ENCODE peak calls at places on chromosomes 6 and 20, in four cellular contexts. Z is heart left ventricle, J is tibial nerve, T is stomach. R is an unnamed sample.

GRCh38 chr20:47181056-47181862 is 175.2 kb downstream of the ZMYND8 start:
- DNase-seq in Z (no peak), J (no peak), T (peak), R (peak)

GRCh38 chr20:62281161-62281933 is 21.4 kb upstream of the ADRM1 start:
- DNase-seq in Z (no peak), J (no peak), T (no peak), R (no peak)

GRCh38 chr6:157774153-157775135 is 48.6 kb upstream of the SNX9 start:
- DNase-seq in Z (no peak), J (no peak), T (no peak), R (peak)

GRCh38 chr6:34836008-34836407 is 44.1 kb downstream of the BLTP3A start:
- DNase-seq in Z (no peak), J (no peak), T (no peak), R (no peak)

GRCh38 chr20:61991476-61991875 is 74.2 kb downstream of the TAF4 start:
- DNase-seq in Z (no peak), J (no peak), T (no peak), R (peak)

GRCh38 chr6:137823826-137824501 is 43.1 kb upstream of the TNFAIP3 start:
- DNase-seq in Z (peak), J (no peak), T (peak), R (peak)

GRCh38 chr6:157281570-157281969 is 41.7 kb downstream of the TMEM242 start:
- DNase-seq in Z (no peak), J (no peak), T (peak), R (peak)

GRCh38 chr20:20549699-20550098 is 162.7 kb downstream of the RALGAPA2 start:
- DNase-seq in Z (no peak), J (no peak), T (no peak), R (no peak)

GRCh38 chr6:56033451-56033850 is 158.1 kb upstream of the BMP5 start:
- DNase-seq in Z (no peak), J (no peak), T (no peak), R (no peak)

GRCh38 chr6:63066053-63066704 is 145.1 kb upstream of the FKBP1C start:
- DNase-seq in Z (no peak), J (no peak), T (no peak), R (no peak)

GRCh38 chr20:62019881-62020492 is 45.7 kb downstream of the TAF4 start:
- DNase-seq in Z (peak), J (no peak), T (no peak), R (no peak)

GRCh38 chr6:118103381-118104105 is 196.5 kb downstream of the SLC35F1 start:
- DNase-seq in Z (no peak), J (no peak), T (no peak), R (no peak)

GRCh38 chr6:148538251-148539190 is 195.9 kb downstream of the SASH1 start:
- DNase-seq in Z (no peak), J (no peak), T (no peak), R (no peak)

GRCh38 chr6:6724319-6725119 is 136.0 kb downstream of the LY86 start:
- DNase-seq in Z (peak), J (peak), T (peak), R (peak)

GRCh38 chr6:157667211-157668033 is 155.6 kb upstream of the SNX9 start:
- DNase-seq in Z (peak), J (no peak), T (peak), R (peak)

GRCh38 chr20:43983904-43984361 is 69.3 kb downstream of the TOX2 start:
- DNase-seq in Z (no peak), J (no peak), T (no peak), R (no peak)

GRCh38 chr20:12925214-12925755 is 83.5 kb upstream of the SPTLC3 start:
- DNase-seq in Z (peak), J (no peak), T (peak), R (peak)

GRCh38 chr20:32184953-32185603 is 22.5 kb downstream of the PLAGL2 start:
- DNase-seq in Z (no peak), J (no peak), T (no peak), R (no peak)

GRCh38 chr6:87807423-87807978 is 105.5 kb upstream of the AKIRIN2 start:
- DNase-seq in Z (no peak), J (no peak), T (no peak), R (no peak)

GRCh38 chr6:17001188-17001587 is 100.7 kb upstream of the STMND1 start:
- DNase-seq in Z (no peak), J (no peak), T (no peak), R (no peak)

GRCh38 chr6:215335-216034 is 76.8 kb upstream of the DUSP22 start:
- DNase-seq in Z (no peak), J (no peak), T (no peak), R (no peak)

GRCh38 chr6:12115492-12115891 is 103.4 kb downstream of the HIVEP1 start:
- DNase-seq in Z (no peak), J (no peak), T (no peak), R (no peak)

GRCh38 chr20:8388146-8388545 is 256.1 kb downstream of the PLCB1 start:
- DNase-seq in Z (no peak), J (no peak), T (no peak), R (no peak)

DNA sequence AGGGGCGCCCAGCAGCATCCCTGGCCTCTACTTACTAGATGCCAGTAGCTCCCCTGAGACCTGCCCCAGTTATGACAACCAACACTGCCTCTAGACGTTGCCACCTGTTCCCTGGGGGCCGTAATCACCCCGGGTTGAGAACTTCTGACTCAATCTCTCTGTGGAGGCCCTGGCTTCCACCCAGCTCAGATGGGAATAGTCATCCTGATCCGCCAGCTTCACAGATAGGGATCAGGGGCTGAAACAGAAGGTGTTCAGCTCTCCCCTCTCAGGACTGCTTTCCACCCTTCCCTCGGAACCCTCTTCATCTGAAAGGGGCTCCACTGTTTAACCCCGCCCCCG is 3.3 kb downstream of the CAPN11 start:
- DNase-seq in Z (no peak), J (no peak), T (no peak), R (no peak)
- TF ChIP-seq POLR2A in Z (no peak), J (no peak), T (no peak), R (no peak)

GRCh38 chr6:26269406-26270120 is 95.4 kb upstream of the BTN3A2 start:
- DNase-seq in Z (no peak), J (no peak), T (no peak), R (peak)

GRCh38 chr6:26271640-26272090 is 93.3 kb upstream of the BTN3A2 start:
- DNase-seq in Z (no peak), J (no peak), T (no peak), R (no peak)

GRCh38 chr6:26272171-26272631 is 92.8 kb upstream of the BTN3A2 start:
- DNase-seq in Z (no peak), J (no peak), T (peak), R (peak)

GRCh38 chr6:26270121-26270861 is 94.7 kb upstream of the BTN3A2 start:
- DNase-seq in Z (no peak), J (no peak), T (no peak), R (peak)

DNA sequence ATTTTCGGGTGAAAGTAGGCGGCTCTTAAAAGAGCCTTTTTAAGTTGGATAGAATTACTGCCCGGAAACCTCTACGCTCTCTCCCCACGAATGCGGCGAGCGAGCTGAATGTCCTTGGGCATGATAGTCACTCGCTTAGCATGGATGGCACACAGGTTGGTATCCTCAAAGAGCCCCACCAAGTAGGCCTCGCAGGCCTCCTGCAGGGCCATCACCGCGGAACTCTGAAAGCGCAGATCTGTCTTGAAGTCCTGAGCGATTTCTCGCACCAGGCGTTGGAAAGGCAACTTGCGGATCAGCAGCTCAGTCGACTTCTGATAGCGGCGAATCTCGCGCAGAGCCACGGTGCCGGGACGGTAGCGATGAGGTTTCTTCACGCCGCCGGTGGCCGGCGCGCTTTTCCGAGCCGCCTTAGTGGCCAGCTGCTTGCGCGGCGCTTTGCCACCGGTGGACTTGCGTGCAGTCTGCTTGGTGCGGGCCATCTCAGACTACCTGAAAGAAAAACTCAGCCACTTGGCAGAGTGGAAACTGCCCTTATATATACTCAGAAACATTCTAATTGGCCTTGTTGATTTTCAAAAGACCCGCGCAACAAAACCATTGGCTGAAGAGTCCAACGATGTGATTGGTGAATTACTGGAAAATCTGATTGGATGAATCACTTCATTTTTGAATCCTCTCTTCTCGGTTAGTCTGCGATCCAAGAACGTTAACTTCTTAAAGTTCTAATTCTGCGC is 93.9 kb upstream of the BTN3A2 start:
- DNase-seq in Z (no peak), J (no peak), T (peak), R (peak)
- TF ChIP-seq POLR2A in Z (no peak), J (no peak), T (no peak), R (peak)

DNA sequence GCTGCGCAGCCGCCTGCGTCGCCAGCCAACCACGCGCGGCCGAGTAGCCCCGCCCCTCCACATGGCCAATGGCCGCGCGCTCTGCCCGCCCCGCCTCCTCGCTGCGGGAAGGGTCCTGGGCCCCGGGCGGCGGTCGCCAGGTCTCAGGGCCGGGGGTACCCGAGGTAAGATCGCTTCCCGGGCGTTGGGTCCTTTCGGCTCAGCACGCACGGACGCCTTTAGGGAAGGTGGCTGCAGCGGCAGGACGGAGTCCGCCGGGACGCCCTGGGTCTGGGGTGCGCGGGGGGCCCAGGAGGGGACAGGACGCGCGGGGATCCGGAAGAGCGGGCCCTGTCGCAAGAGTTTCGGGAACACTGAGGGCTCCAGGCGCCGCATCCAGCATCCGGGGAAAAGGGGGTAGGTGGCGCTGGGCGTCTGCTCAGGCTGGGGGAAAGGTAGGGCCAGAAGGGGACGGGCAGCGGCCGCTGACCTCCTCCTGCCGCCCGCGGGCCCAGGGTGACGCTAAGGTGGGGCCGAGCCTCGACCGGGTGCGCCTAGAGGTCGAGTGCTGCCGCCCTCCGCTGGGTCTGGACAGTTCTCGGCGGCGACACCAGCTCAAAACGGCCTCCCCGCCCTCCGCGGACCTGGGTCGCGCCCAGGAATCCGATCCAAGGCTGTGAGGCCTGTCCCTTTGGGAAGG is at the start of gene MAVS:
- DNase-seq in Z (peak), J (peak), T (peak), R (peak)
- TF ChIP-seq POLR2A in Z (peak), J (no peak), T (no peak), R (peak)

DNA sequence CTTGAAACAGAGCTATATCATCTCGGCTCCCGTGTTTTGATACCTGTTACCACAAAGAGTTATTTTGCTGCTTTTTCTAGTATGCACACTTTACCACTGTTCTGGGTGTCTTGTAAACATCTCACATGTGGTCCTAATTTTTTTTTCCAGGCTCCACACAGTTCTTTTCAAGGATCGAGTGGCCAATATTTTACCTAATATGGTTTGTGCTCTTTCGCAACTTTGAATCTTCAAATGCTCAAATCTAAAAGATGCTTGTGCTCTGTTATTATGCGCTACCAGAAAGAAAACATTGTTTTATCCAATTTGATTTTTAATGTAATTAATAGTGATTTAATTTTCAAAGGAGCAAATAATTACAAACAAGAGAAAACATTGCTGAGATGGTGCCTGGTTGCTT is 10.7 kb downstream of the ENPP5 start:
- DNase-seq in Z (no peak), J (no peak), T (no peak), R (no peak)
- TF ChIP-seq POLR2A in Z (no peak), J (no peak), T (no peak), R (no peak)

GRCh38 chr6:130826442-130827246 is 562 bp upstream of the SMLR1 start:
- DNase-seq in Z (no peak), J (no peak), T (no peak), R (no peak)
- TF ChIP-seq POLR2A in Z (no peak), J (no peak), T (no peak), R (no peak)